ENCODE peak calls at places on chromosomes 12 and 14, in ten cellular contexts. F is fibroblast of the aortic adventitia, S is amniotic stem cell, D is astrocyte of the spinal cord, V is erythroblast, Y is glutamatergic neuron, G is NCI-H2107, Q is cardiac muscle cell, H is adipocyte, C is DMS153. X is an unnamed sample.
A peak's percentile ranks its signal among the peaks of the same experiment; 100 is the strongest.

GRCh38 chr14:80770114-80770917 is 171.2 kb downstream of the CEP128 start:
- DNase-seq in Q (no peak), D (no peak), H (no peak), Y (no peak), V (no peak), F (no peak), G (no peak), S (no peak), C (no peak), X (no peak)

GRCh38 chr14:23483216-23483854 is 13.8 kb downstream of the NGDN start:
- DNase-seq in H (no peak), G (peak; percentile 87), D (no peak), F (no peak), C (peak; percentile 62), Q (peak; percentile 64), Y (peak; percentile 77), V (peak; percentile 13), S (no peak), X (no peak)

GRCh38 chr12:2172486-2173214 is 119.9 kb downstream of the CACNA1C start:
- DNase-seq in V (no peak), Q (no peak), H (no peak), G (no peak), Y (no peak), S (no peak), D (no peak), F (no peak), C (no peak), X (no peak)

GRCh38 chr12:64098709-64099354 is 123.3 kb downstream of the KICS2 start:
- DNase-seq in Q (no peak), D (peak; percentile 72), C (no peak), S (no peak), Y (no peak), V (no peak), G (no peak), F (peak; percentile 94), H (no peak), X (no peak)

GRCh38 chr12:53644133-53644532 is 18.0 kb upstream of the ATF7 start:
- DNase-seq in Q (no peak), Y (no peak), G (no peak), F (no peak), V (no peak), H (no peak), C (no peak), S (no peak), D (no peak), X (no peak)

GRCh38 chr12:29317556-29318363 is 63.2 kb downstream of the ERGIC2 start:
- DNase-seq in Y (no peak), Q (peak; percentile 62), F (peak; percentile 37), D (peak; percentile 36), C (peak; percentile 10), G (peak; percentile 30), H (peak; percentile 69), S (peak; percentile 17), V (peak; percentile 70), X (no peak)

GRCh38 chr12:54125950-54126695 is 62.7 kb downstream of the SMUG1 start:
- DNase-seq in D (no peak), C (no peak), F (no peak), G (no peak), Q (no peak), H (peak; percentile 14), Y (peak; percentile 58), V (no peak), S (no peak), X (peak; percentile 68)

GRCh38 chr12:22101749-22102243 is 55.8 kb downstream of the CMAS start:
- DNase-seq in D (peak; percentile 93), V (no peak), H (peak; percentile 54), S (no peak), Y (no peak), G (no peak), C (no peak), F (peak; percentile 94), Q (no peak), X (no peak)

GRCh38 chr12:57460457-57461325 is 1.1 kb downstream of the GLI1 start:
- DNase-seq in V (no peak), H (peak; percentile 31), C (no peak), Q (peak; percentile 59), G (no peak), Y (peak; percentile 72), F (no peak), D (no peak), S (no peak), X (no peak)

GRCh38 chr14:98120831-98121464 is 1151.0 kb downstream of the BCL11B start:
- DNase-seq in G (no peak), D (no peak), H (no peak), F (no peak), S (no peak), Q (no peak), C (no peak), Y (no peak), V (no peak), X (no peak)

GRCh38 chr12:132173135-132174014 is 29.1 kb downstream of the NOC4L start:
- DNase-seq in G (no peak), V (no peak), F (no peak), S (no peak), C (no peak), D (no peak), H (no peak), Y (peak; percentile 13), Q (no peak), X (no peak)

GRCh38 chr12:119842380-119842779 is 34.7 kb downstream of the CIT start:
- DNase-seq in V (no peak), F (no peak), S (no peak), H (no peak), D (no peak), Q (no peak), G (no peak), Y (no peak), C (no peak), X (no peak)

GRCh38 chr14:66284346-66284745 is 201.8 kb upstream of the CCDC196 start:
- DNase-seq in H (peak; percentile 22), F (peak; percentile 36), C (no peak), Q (no peak), D (peak; percentile 19), S (peak; percentile 3), V (no peak), Y (no peak), G (no peak), X (no peak)

GRCh38 chr14:68796418-68797101 is 3.7 kb upstream of the ZFP36L1 start:
- DNase-seq in G (no peak), Y (peak; percentile 4), F (no peak), V (no peak), C (no peak), Q (no peak), S (no peak), H (no peak), D (no peak), X (no peak)

GRCh38 chr14:103867523-103867953 is 20.2 kb upstream of the PPP1R13B start:
- DNase-seq in H (peak; percentile 13), F (no peak), S (no peak), Y (no peak), V (no peak), G (peak; percentile 76), C (no peak), Q (peak; percentile 38), D (no peak), X (peak; percentile 82)

GRCh38 chr12:122021193-122021821 is 377 bp upstream of the BCL7A start:
- DNase-seq in Y (peak; percentile 59), C (no peak), G (no peak), H (peak; percentile 56), D (no peak), F (no peak), Q (peak; percentile 55), V (peak; percentile 55), S (no peak), X (peak; percentile 47)

GRCh38 chr12:32548691-32549412 is 130.2 kb upstream of the DNM1L start:
- DNase-seq in G (no peak), F (peak; percentile 96), D (peak; percentile 95), H (peak; percentile 85), S (no peak), Q (no peak), V (no peak), C (no peak), Y (no peak), X (peak; percentile 30)

GRCh38 chr12:12202105-12202504 is 64.7 kb downstream of the LRP6 start:
- DNase-seq in Q (no peak), D (no peak), V (no peak), G (no peak), C (no peak), H (no peak), F (no peak), Y (no peak), S (no peak), X (no peak)

X was measured in pancreas.